ENCODE peak calls at places on chromosomes 6 and 20, in six cellular contexts. One of them, this sample, is unnamed.

GRCh38 chr6:75830959-75831885 is 82.2 kb downstream of the MYO6 start:
- DNase-seq in upper lobe of right lung: no peak
- DNase-seq in cardiac fibroblast: peak; percentile 39
- DNase-seq in breast epithelium: no peak
- DNase-seq in colonic mucosa: no peak
- DNase-seq in GM12878: peak; percentile 30
- DNase-seq in this sample: no peak

GRCh38 chr6:85537055-85537494 is 56.6 kb downstream of the SNX14 start:
- DNase-seq in upper lobe of right lung: no peak
- DNase-seq in cardiac fibroblast: peak; percentile 37
- DNase-seq in breast epithelium: no peak
- DNase-seq in colonic mucosa: no peak
- DNase-seq in GM12878: no peak
- DNase-seq in this sample: peak; percentile 1

GRCh38 chr20:9551808-9552550 is 37.6 kb downstream of the LAMP5 start:
- DNase-seq in upper lobe of right lung: no peak
- DNase-seq in cardiac fibroblast: no peak
- DNase-seq in breast epithelium: no peak
- DNase-seq in colonic mucosa: no peak
- DNase-seq in GM12878: no peak
- DNase-seq in this sample: no peak

GRCh38 chr6:29748391-29749352 is 25.4 kb downstream of the HLA-F start:
- DNase-seq in upper lobe of right lung: peak; percentile 94
- DNase-seq in cardiac fibroblast: peak; percentile 79
- DNase-seq in breast epithelium: peak; percentile 96
- DNase-seq in colonic mucosa: peak; percentile 99
- DNase-seq in GM12878: no peak
- DNase-seq in this sample: peak; percentile 27

GRCh38 chr6:111662192-111662793 is 56.6 kb upstream of the TRAF3IP2 start:
- DNase-seq in upper lobe of right lung: no peak
- DNase-seq in cardiac fibroblast: no peak
- DNase-seq in breast epithelium: no peak
- DNase-seq in colonic mucosa: no peak
- DNase-seq in GM12878: no peak
- DNase-seq in this sample: no peak

GRCh38 chr20:8971669-8972316 is 97.1 kb upstream of the PLCB4 start:
- DNase-seq in upper lobe of right lung: no peak
- DNase-seq in cardiac fibroblast: no peak
- DNase-seq in breast epithelium: no peak
- DNase-seq in colonic mucosa: no peak
- DNase-seq in GM12878: no peak
- DNase-seq in this sample: no peak

GRCh38 chr6:33710296-33711121 is 991 bp downstream of the UQCC2 start:
- DNase-seq in upper lobe of right lung: peak; percentile 23
- DNase-seq in cardiac fibroblast: no peak
- DNase-seq in breast epithelium: no peak
- DNase-seq in colonic mucosa: no peak
- DNase-seq in GM12878: no peak
- DNase-seq in this sample: no peak

GRCh38 chr20:34316191-34316814 is 13.1 kb upstream of the AHCY start:
- DNase-seq in upper lobe of right lung: no peak
- DNase-seq in cardiac fibroblast: peak; percentile 69
- DNase-seq in breast epithelium: no peak
- DNase-seq in colonic mucosa: no peak
- DNase-seq in GM12878: no peak
- DNase-seq in this sample: no peak

GRCh38 chr6:112349915-112350314 is 2.8 kb downstream of the RFPL4B start:
- DNase-seq in upper lobe of right lung: no peak
- DNase-seq in cardiac fibroblast: no peak
- DNase-seq in breast epithelium: no peak
- DNase-seq in colonic mucosa: no peak
- DNase-seq in GM12878: no peak
- DNase-seq in this sample: no peak

GRCh38 chr6:111423960-111424846 is 58.8 kb downstream of the REV3L start:
- DNase-seq in upper lobe of right lung: no peak
- DNase-seq in cardiac fibroblast: peak; percentile 32
- DNase-seq in breast epithelium: no peak
- DNase-seq in colonic mucosa: peak; percentile 76
- DNase-seq in GM12878: no peak
- DNase-seq in this sample: peak; percentile 15

GRCh38 chr6:56593801-56594318 is 48.8 kb downstream of the DST start:
- DNase-seq in upper lobe of right lung: no peak
- DNase-seq in cardiac fibroblast: peak; percentile 38
- DNase-seq in breast epithelium: no peak
- DNase-seq in colonic mucosa: no peak
- DNase-seq in GM12878: peak; percentile 93
- DNase-seq in this sample: no peak

GRCh38 chr20:53085720-53086119 is 113.6 kb downstream of the TSHZ2 start:
- DNase-seq in upper lobe of right lung: no peak
- DNase-seq in cardiac fibroblast: no peak
- DNase-seq in breast epithelium: no peak
- DNase-seq in colonic mucosa: no peak
- DNase-seq in GM12878: no peak
- DNase-seq in this sample: no peak

GRCh38 chr20:63059684-63060056 is 52.9 kb upstream of the BHLHE23 start:
- DNase-seq in upper lobe of right lung: peak; percentile 55
- DNase-seq in cardiac fibroblast: no peak
- DNase-seq in breast epithelium: no peak
- DNase-seq in colonic mucosa: no peak
- DNase-seq in GM12878: no peak
- DNase-seq in this sample: no peak

GRCh38 chr20:18909254-18909653 is 95.7 kb downstream of the SCP2D1 start:
- DNase-seq in upper lobe of right lung: no peak
- DNase-seq in cardiac fibroblast: no peak
- DNase-seq in breast epithelium: no peak
- DNase-seq in colonic mucosa: no peak
- DNase-seq in GM12878: no peak
- DNase-seq in this sample: no peak

GRCh38 chr6:3517350-3517749 is 60.5 kb upstream of the SLC22A23 start:
- DNase-seq in upper lobe of right lung: no peak
- DNase-seq in cardiac fibroblast: peak; percentile 99
- DNase-seq in breast epithelium: no peak
- DNase-seq in colonic mucosa: no peak
- DNase-seq in GM12878: no peak
- DNase-seq in this sample: peak; percentile 69

GRCh38 chr6:6856538-6857523 is 250.9 kb upstream of the RREB1 start:
- DNase-seq in upper lobe of right lung: peak; percentile 84
- DNase-seq in cardiac fibroblast: peak; percentile 59
- DNase-seq in breast epithelium: peak; percentile 34
- DNase-seq in colonic mucosa: peak; percentile 79
- DNase-seq in GM12878: peak; percentile 71
- DNase-seq in this sample: no peak

GRCh38 chr20:33814238-33814712 is 3.1 kb downstream of the CHMP4B start:
- DNase-seq in upper lobe of right lung: no peak
- DNase-seq in cardiac fibroblast: peak; percentile 26
- DNase-seq in breast epithelium: no peak
- DNase-seq in colonic mucosa: peak; percentile 80
- DNase-seq in GM12878: no peak
- DNase-seq in this sample: no peak

GRCh38 chr20:47318596-47319516 is 37.6 kb downstream of the ZMYND8 start:
- DNase-seq in upper lobe of right lung: peak; percentile 93
- DNase-seq in cardiac fibroblast: peak; percentile 80
- DNase-seq in breast epithelium: peak; percentile 88
- DNase-seq in colonic mucosa: peak; percentile 79
- DNase-seq in GM12878: no peak
- DNase-seq in this sample: no peak

GRCh38 chr6:34391023-34391485 is 1.4 kb downstream of the NUDT3 start:
- DNase-seq in upper lobe of right lung: no peak
- DNase-seq in cardiac fibroblast: peak; percentile 76
- DNase-seq in breast epithelium: no peak
- DNase-seq in colonic mucosa: peak; percentile 31
- DNase-seq in GM12878: no peak
- DNase-seq in this sample: peak; percentile 60

GRCh38 chr6:135145509-135145865 is 35.6 kb upstream of the MYB start:
- DNase-seq in upper lobe of right lung: no peak
- DNase-seq in cardiac fibroblast: peak; percentile 11
- DNase-seq in breast epithelium: no peak
- DNase-seq in colonic mucosa: no peak
- DNase-seq in GM12878: no peak
- DNase-seq in this sample: no peak

GRCh38 chr6:5335020-5335419 is 73.7 kb downstream of the FARS2 start:
- DNase-seq in upper lobe of right lung: no peak
- DNase-seq in cardiac fibroblast: no peak
- DNase-seq in breast epithelium: no peak
- DNase-seq in colonic mucosa: no peak
- DNase-seq in GM12878: peak; percentile 71
- DNase-seq in this sample: no peak

GRCh38 chr20:1752045-1752444 is 94.5 kb upstream of the SIRPG start:
- DNase-seq in upper lobe of right lung: no peak
- DNase-seq in cardiac fibroblast: no peak
- DNase-seq in breast epithelium: no peak
- DNase-seq in colonic mucosa: no peak
- DNase-seq in GM12878: no peak
- DNase-seq in this sample: no peak

GRCh38 chr6:158072083-158072721 is 90.5 kb downstream of the SYNJ2 start:
- DNase-seq in upper lobe of right lung: peak; percentile 82
- DNase-seq in cardiac fibroblast: peak; percentile 81
- DNase-seq in breast epithelium: no peak
- DNase-seq in colonic mucosa: peak; percentile 72
- DNase-seq in GM12878: peak; percentile 23
- DNase-seq in this sample: no peak

GRCh38 chr6:40244684-40245083 is 310.4 kb upstream of the MOCS1 start:
- DNase-seq in upper lobe of right lung: no peak
- DNase-seq in cardiac fibroblast: no peak
- DNase-seq in breast epithelium: no peak
- DNase-seq in colonic mucosa: no peak
- DNase-seq in GM12878: no peak
- DNase-seq in this sample: no peak

GRCh38 chr20:23086056-23086551 is at the start of gene CD93:
- DNase-seq in upper lobe of right lung: no peak
- DNase-seq in cardiac fibroblast: peak; percentile 61
- DNase-seq in breast epithelium: no peak
- DNase-seq in colonic mucosa: no peak
- DNase-seq in GM12878: no peak
- DNase-seq in this sample: no peak

GRCh38 chr20:34516874-34517542 is 786 bp downstream of the DYNLRB1 start:
- DNase-seq in upper lobe of right lung: peak; percentile 66
- DNase-seq in cardiac fibroblast: peak; percentile 29
- DNase-seq in breast epithelium: no peak
- DNase-seq in colonic mucosa: peak; percentile 50
- DNase-seq in GM12878: no peak
- DNase-seq in this sample: no peak

GRCh38 chr6:26184492-26184891 is 97.3 kb downstream of the HFE start:
- DNase-seq in upper lobe of right lung: no peak
- DNase-seq in cardiac fibroblast: no peak
- DNase-seq in breast epithelium: no peak
- DNase-seq in colonic mucosa: no peak
- DNase-seq in GM12878: no peak
- DNase-seq in this sample: no peak
- H3K4me3 ChIP-seq in upper lobe of right lung: no peak overlapping the region
- H3K4me3 ChIP-seq in cardiac fibroblast: no peak overlapping the region
- H3K4me3 ChIP-seq in breast epithelium: no peak overlapping the region
- H3K4me3 ChIP-seq in colonic mucosa: no peak overlapping the region
- H3K4me3 ChIP-seq in GM12878: peak overlapping the region; percentile 59
- H3K4me3 ChIP-seq in this sample: peak overlapping the region; percentile 39

DNA sequence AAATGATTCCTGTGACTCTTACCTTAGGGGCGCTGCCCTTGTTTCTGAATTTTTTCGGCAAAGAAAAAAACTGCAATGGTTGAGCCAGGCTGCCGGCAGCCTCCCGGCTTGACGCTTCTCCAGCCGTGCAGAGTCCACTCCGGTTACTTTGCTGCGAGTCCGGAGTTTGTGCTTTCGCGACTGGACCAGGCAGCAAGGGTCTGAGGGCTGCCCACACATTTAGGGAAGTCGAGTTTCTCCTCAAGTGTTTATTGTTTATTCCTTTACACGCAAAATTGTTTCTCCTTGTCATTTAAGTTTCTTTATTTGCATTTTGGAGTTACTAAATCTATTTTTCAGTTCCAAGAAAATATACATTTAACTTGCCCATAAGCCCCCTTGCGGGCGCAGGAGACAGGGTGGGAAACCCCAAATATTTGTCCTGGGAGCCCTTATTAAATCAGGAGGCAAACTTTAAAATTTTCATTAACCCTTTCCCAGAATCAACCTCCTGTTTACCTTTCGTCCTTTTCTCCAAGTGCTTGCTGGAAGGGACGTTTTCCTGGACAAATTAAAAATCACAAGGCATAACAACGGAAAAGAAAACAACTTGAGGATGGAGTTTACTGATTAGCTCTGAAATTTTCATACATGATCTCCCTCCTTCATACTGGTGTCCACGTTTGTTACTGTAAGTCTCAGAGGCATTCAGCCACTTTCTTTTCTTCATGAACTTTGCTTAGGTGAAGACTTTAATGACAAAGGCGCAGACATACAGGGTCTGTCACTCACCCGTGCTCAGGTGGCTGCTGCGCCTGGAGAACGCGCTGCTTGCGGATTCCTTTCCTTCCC is 1.7 kb upstream of the PDE10A start:
- DNase-seq in upper lobe of right lung: no peak
- DNase-seq in cardiac fibroblast: peak; percentile 38
- DNase-seq in breast epithelium: no peak
- DNase-seq in colonic mucosa: no peak
- DNase-seq in GM12878: no peak
- DNase-seq in this sample: no peak
- TF ChIP-seq CTCF in upper lobe of right lung: no peak
- TF ChIP-seq CTCF in cardiac fibroblast: peak; percentile 22
- TF ChIP-seq CTCF in breast epithelium: no peak
- TF ChIP-seq CTCF in colonic mucosa: no peak
- TF ChIP-seq CTCF in GM12878: no peak
- TF ChIP-seq CTCF in this sample: peak; percentile 32

GRCh38 chr6:113392551-113393055 is 464.5 kb upstream of the MARCKS start:
- DNase-seq in upper lobe of right lung: no peak
- DNase-seq in cardiac fibroblast: no peak
- DNase-seq in breast epithelium: no peak
- DNase-seq in colonic mucosa: no peak
- DNase-seq in GM12878: no peak
- DNase-seq in this sample: no peak
- H3K4me3 ChIP-seq in upper lobe of right lung: no peak overlapping the region
- H3K4me3 ChIP-seq in cardiac fibroblast: no peak overlapping the region
- H3K4me3 ChIP-seq in breast epithelium: no peak overlapping the region
- H3K4me3 ChIP-seq in colonic mucosa: no peak overlapping the region
- H3K4me3 ChIP-seq in GM12878: no peak overlapping the region
- H3K4me3 ChIP-seq in this sample: no peak overlapping the region

GRCh38 chr6:63351995-63352586 is 32.3 kb upstream of the LGSN start:
- DNase-seq in upper lobe of right lung: no peak
- DNase-seq in cardiac fibroblast: peak; percentile 83
- DNase-seq in breast epithelium: no peak
- DNase-seq in colonic mucosa: no peak
- DNase-seq in GM12878: peak; percentile 34
- DNase-seq in this sample: peak; percentile 44
- TF ChIP-seq CTCF in upper lobe of right lung: peak; percentile 30
- TF ChIP-seq CTCF in cardiac fibroblast: peak; percentile 42
- TF ChIP-seq CTCF in breast epithelium: no peak
- TF ChIP-seq CTCF in colonic mucosa: peak; percentile 21
- TF ChIP-seq CTCF in GM12878: peak; percentile 60
- TF ChIP-seq CTCF in this sample: no peak

GRCh38 chr20:57627339-57627738 is 7.1 kb upstream of the ZBP1 start:
- DNase-seq in upper lobe of right lung: no peak
- DNase-seq in cardiac fibroblast: no peak
- DNase-seq in breast epithelium: no peak
- DNase-seq in colonic mucosa: no peak
- DNase-seq in GM12878: no peak
- DNase-seq in this sample: no peak
- H3K4me3 ChIP-seq in upper lobe of right lung: no peak overlapping the region
- H3K4me3 ChIP-seq in cardiac fibroblast: no peak overlapping the region
- H3K4me3 ChIP-seq in breast epithelium: no peak overlapping the region
- H3K4me3 ChIP-seq in colonic mucosa: no peak overlapping the region
- H3K4me3 ChIP-seq in GM12878: no peak overlapping the region
- H3K4me3 ChIP-seq in this sample: no peak overlapping the region

This sample was measured in astrocyte of the cerebellum.